ENCODE peak calls at places on chromosomes 5 and 9, in ten cellular contexts. One of them, this sample, is unnamed. For H3K27me3, the result is how much of the 10 kb centered on the place peaks cover.

GRCh38 chr5:137340899-137341298 is 158.2 kb downstream of the SPOCK1 start:
- DNase-seq in fibroblast of lung: no peak
- DNase-seq in HCT116: no peak
- DNase-seq in lower lobe of right lung: no peak
- DNase-seq in endothelial cell of umbilical vein: no peak
- DNase-seq in iPS DF 6.9: no peak
- DNase-seq in Peyer's patch: no peak
- DNase-seq in lung: no peak
- DNase-seq in hepatocyte: no peak
- DNase-seq in SJCRH30: no peak
- DNase-seq in this sample: no peak

GRCh38 chr9:33924978-33925797 is 108.2 kb downstream of the UBE2R2 start:
- DNase-seq in fibroblast of lung: peak
- DNase-seq in HCT116: peak
- DNase-seq in lower lobe of right lung: no peak
- DNase-seq in endothelial cell of umbilical vein: peak
- DNase-seq in iPS DF 6.9: peak
- DNase-seq in Peyer's patch: no peak
- DNase-seq in lung: no peak
- DNase-seq in hepatocyte: peak
- DNase-seq in SJCRH30: peak
- DNase-seq in this sample: no peak

GRCh38 chr5:174572591-174572990 is 151.8 kb upstream of the MSX2 start:
- DNase-seq in fibroblast of lung: peak
- DNase-seq in HCT116: no peak
- DNase-seq in lower lobe of right lung: no peak
- DNase-seq in endothelial cell of umbilical vein: no peak
- DNase-seq in iPS DF 6.9: no peak
- DNase-seq in Peyer's patch: no peak
- DNase-seq in lung: no peak
- DNase-seq in hepatocyte: no peak
- DNase-seq in SJCRH30: no peak
- DNase-seq in this sample: no peak

GRCh38 chr9:19154135-19154612 is 26.9 kb upstream of the PLIN2 start:
- DNase-seq in fibroblast of lung: peak
- DNase-seq in HCT116: no peak
- DNase-seq in lower lobe of right lung: no peak
- DNase-seq in endothelial cell of umbilical vein: no peak
- DNase-seq in iPS DF 6.9: no peak
- DNase-seq in Peyer's patch: peak
- DNase-seq in lung: peak
- DNase-seq in hepatocyte: peak
- DNase-seq in SJCRH30: no peak
- DNase-seq in this sample: no peak

GRCh38 chr9:84667571-84668203 is 1.8 kb upstream of the NTRK2 start:
- DNase-seq in fibroblast of lung: peak
- DNase-seq in HCT116: no peak
- DNase-seq in lower lobe of right lung: no peak
- DNase-seq in endothelial cell of umbilical vein: peak
- DNase-seq in iPS DF 6.9: no peak
- DNase-seq in Peyer's patch: no peak
- DNase-seq in lung: no peak
- DNase-seq in hepatocyte: peak
- DNase-seq in SJCRH30: no peak
- DNase-seq in this sample: no peak

GRCh38 chr9:121322037-121322736 is 47.9 kb downstream of the STOM start:
- DNase-seq in fibroblast of lung: peak
- DNase-seq in HCT116: peak
- DNase-seq in lower lobe of right lung: no peak
- DNase-seq in endothelial cell of umbilical vein: peak
- DNase-seq in iPS DF 6.9: no peak
- DNase-seq in Peyer's patch: no peak
- DNase-seq in lung: no peak
- DNase-seq in hepatocyte: peak
- DNase-seq in SJCRH30: peak
- DNase-seq in this sample: peak

GRCh38 chr5:39270172-39270848 is 50.9 kb upstream of the FYB1 start:
- DNase-seq in fibroblast of lung: no peak
- DNase-seq in HCT116: no peak
- DNase-seq in lower lobe of right lung: no peak
- DNase-seq in endothelial cell of umbilical vein: no peak
- DNase-seq in iPS DF 6.9: no peak
- DNase-seq in Peyer's patch: no peak
- DNase-seq in lung: no peak
- DNase-seq in hepatocyte: no peak
- DNase-seq in SJCRH30: no peak
- DNase-seq in this sample: no peak

GRCh38 chr9:85258823-85259370 is 482.9 kb downstream of the AGTPBP1 start:
- DNase-seq in fibroblast of lung: peak
- DNase-seq in HCT116: peak
- DNase-seq in lower lobe of right lung: no peak
- DNase-seq in endothelial cell of umbilical vein: peak
- DNase-seq in iPS DF 6.9: peak
- DNase-seq in Peyer's patch: peak
- DNase-seq in lung: no peak
- DNase-seq in hepatocyte: peak
- DNase-seq in SJCRH30: peak
- DNase-seq in this sample: peak

GRCh38 chr9:133502112-133502511 is 22.6 kb downstream of the MYMK start:
- DNase-seq in fibroblast of lung: no peak
- DNase-seq in HCT116: no peak
- DNase-seq in lower lobe of right lung: no peak
- DNase-seq in endothelial cell of umbilical vein: no peak
- DNase-seq in iPS DF 6.9: no peak
- DNase-seq in Peyer's patch: no peak
- DNase-seq in lung: no peak
- DNase-seq in hepatocyte: no peak
- DNase-seq in SJCRH30: no peak
- DNase-seq in this sample: no peak

GRCh38 chr9:96447406-96447805 is 2.6 kb upstream of the HABP4 start:
- DNase-seq in fibroblast of lung: no peak
- DNase-seq in HCT116: no peak
- DNase-seq in lower lobe of right lung: no peak
- DNase-seq in endothelial cell of umbilical vein: no peak
- DNase-seq in iPS DF 6.9: no peak
- DNase-seq in Peyer's patch: no peak
- DNase-seq in lung: no peak
- DNase-seq in hepatocyte: no peak
- DNase-seq in SJCRH30: no peak
- DNase-seq in this sample: no peak

GRCh38 chr9:99748690-99749089 is 73.0 kb upstream of the NR4A3 start:
- DNase-seq in fibroblast of lung: no peak
- DNase-seq in HCT116: no peak
- DNase-seq in lower lobe of right lung: no peak
- DNase-seq in endothelial cell of umbilical vein: no peak
- DNase-seq in iPS DF 6.9: no peak
- DNase-seq in Peyer's patch: no peak
- DNase-seq in lung: no peak
- DNase-seq in hepatocyte: no peak
- DNase-seq in SJCRH30: no peak
- DNase-seq in this sample: no peak

GRCh38 chr9:132169672-132170392 is 8.0 kb downstream of the NTNG2 start:
- DNase-seq in fibroblast of lung: peak
- DNase-seq in HCT116: peak
- DNase-seq in lower lobe of right lung: peak
- DNase-seq in endothelial cell of umbilical vein: peak
- DNase-seq in iPS DF 6.9: no peak
- DNase-seq in Peyer's patch: peak
- DNase-seq in lung: peak
- DNase-seq in hepatocyte: peak
- DNase-seq in SJCRH30: peak
- DNase-seq in this sample: no peak

GRCh38 chr5:56350595-56351170 is 117.6 kb upstream of the ANKRD55 start:
- DNase-seq in fibroblast of lung: peak
- DNase-seq in HCT116: peak
- DNase-seq in lower lobe of right lung: peak
- DNase-seq in endothelial cell of umbilical vein: peak
- DNase-seq in iPS DF 6.9: no peak
- DNase-seq in Peyer's patch: peak
- DNase-seq in lung: peak
- DNase-seq in hepatocyte: peak
- DNase-seq in SJCRH30: peak
- DNase-seq in this sample: peak

GRCh38 chr9:70044450-70045307 is 1.0 kb downstream of the MAMDC2 start:
- DNase-seq in fibroblast of lung: peak
- DNase-seq in HCT116: no peak
- DNase-seq in lower lobe of right lung: no peak
- DNase-seq in endothelial cell of umbilical vein: peak
- DNase-seq in iPS DF 6.9: no peak
- DNase-seq in Peyer's patch: no peak
- DNase-seq in lung: no peak
- DNase-seq in hepatocyte: peak
- DNase-seq in SJCRH30: peak
- DNase-seq in this sample: no peak

GRCh38 chr5:73901455-73901854 is 275.5 kb downstream of the ARHGEF28 start:
- DNase-seq in fibroblast of lung: no peak
- DNase-seq in HCT116: no peak
- DNase-seq in lower lobe of right lung: no peak
- DNase-seq in endothelial cell of umbilical vein: no peak
- DNase-seq in iPS DF 6.9: no peak
- DNase-seq in Peyer's patch: no peak
- DNase-seq in lung: no peak
- DNase-seq in hepatocyte: no peak
- DNase-seq in SJCRH30: peak
- DNase-seq in this sample: no peak

GRCh38 chr5:172399826-172400225 is 54.5 kb downstream of the SH3PXD2B start:
- DNase-seq in fibroblast of lung: no peak
- DNase-seq in HCT116: no peak
- DNase-seq in lower lobe of right lung: no peak
- DNase-seq in endothelial cell of umbilical vein: no peak
- DNase-seq in iPS DF 6.9: no peak
- DNase-seq in Peyer's patch: no peak
- DNase-seq in lung: no peak
- DNase-seq in hepatocyte: no peak
- DNase-seq in SJCRH30: peak
- DNase-seq in this sample: no peak

GRCh38 chr5:114308017-114308416 is 53.9 kb upstream of the KCNN2 start:
- DNase-seq in fibroblast of lung: no peak
- DNase-seq in HCT116: no peak
- DNase-seq in lower lobe of right lung: no peak
- DNase-seq in endothelial cell of umbilical vein: no peak
- DNase-seq in iPS DF 6.9: no peak
- DNase-seq in Peyer's patch: no peak
- DNase-seq in lung: no peak
- DNase-seq in hepatocyte: no peak
- DNase-seq in SJCRH30: no peak
- DNase-seq in this sample: no peak

GRCh38 chr9:73133921-73134407 is 17.7 kb upstream of the ANXA1 start:
- DNase-seq in fibroblast of lung: no peak
- DNase-seq in HCT116: no peak
- DNase-seq in lower lobe of right lung: no peak
- DNase-seq in endothelial cell of umbilical vein: no peak
- DNase-seq in iPS DF 6.9: no peak
- DNase-seq in Peyer's patch: peak
- DNase-seq in lung: no peak
- DNase-seq in hepatocyte: peak
- DNase-seq in SJCRH30: no peak
- DNase-seq in this sample: no peak

GRCh38 chr9:129183495-129184308 is 5.6 kb upstream of the IER5L start:
- DNase-seq in fibroblast of lung: no peak
- DNase-seq in HCT116: no peak
- DNase-seq in lower lobe of right lung: no peak
- DNase-seq in endothelial cell of umbilical vein: no peak
- DNase-seq in iPS DF 6.9: no peak
- DNase-seq in Peyer's patch: peak
- DNase-seq in lung: no peak
- DNase-seq in hepatocyte: peak
- DNase-seq in SJCRH30: peak
- DNase-seq in this sample: no peak
- H3K27me3 ChIP-seq in fibroblast of lung: under half
- H3K27me3 ChIP-seq in HCT116: under half
- H3K27me3 ChIP-seq in lower lobe of right lung: under half
- H3K27me3 ChIP-seq in endothelial cell of umbilical vein: under half
- H3K27me3 ChIP-seq in iPS DF 6.9: under half
- H3K27me3 ChIP-seq in Peyer's patch: under half
- H3K27me3 ChIP-seq in lung: under half
- H3K27me3 ChIP-seq in hepatocyte: under half
- H3K27me3 ChIP-seq in SJCRH30: under half
- H3K27me3 ChIP-seq in this sample: under half

GRCh38 chr5:35687961-35688360 is 70.3 kb downstream of the SPEF2 start:
- DNase-seq in fibroblast of lung: no peak
- DNase-seq in HCT116: no peak
- DNase-seq in lower lobe of right lung: no peak
- DNase-seq in endothelial cell of umbilical vein: no peak
- DNase-seq in iPS DF 6.9: no peak
- DNase-seq in Peyer's patch: no peak
- DNase-seq in lung: no peak
- DNase-seq in hepatocyte: no peak
- DNase-seq in SJCRH30: no peak
- DNase-seq in this sample: no peak
- H3K27me3 ChIP-seq in fibroblast of lung: under half
- H3K27me3 ChIP-seq in HCT116: under half
- H3K27me3 ChIP-seq in lower lobe of right lung: under half
- H3K27me3 ChIP-seq in endothelial cell of umbilical vein: under half
- H3K27me3 ChIP-seq in iPS DF 6.9: under half
- H3K27me3 ChIP-seq in Peyer's patch: under half
- H3K27me3 ChIP-seq in lung: under half
- H3K27me3 ChIP-seq in hepatocyte: under half
- H3K27me3 ChIP-seq in SJCRH30: under half
- H3K27me3 ChIP-seq in this sample: under half

DNA sequence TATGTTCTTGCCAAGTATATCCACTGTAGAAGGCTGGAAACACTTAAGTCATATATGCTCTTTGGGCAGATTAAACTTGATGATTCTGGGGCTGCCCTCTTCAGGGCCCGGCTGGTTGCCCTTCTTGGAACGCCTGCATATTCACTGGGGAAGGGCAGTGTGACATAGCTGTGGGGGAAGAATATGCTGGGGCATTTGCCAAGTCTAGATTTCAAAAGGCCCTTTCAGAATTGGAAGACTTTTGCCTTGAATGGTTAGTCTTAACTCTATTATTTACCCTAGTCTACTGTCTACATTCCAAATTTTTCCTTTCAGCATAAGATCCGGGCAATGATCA is 161.2 kb upstream of the PITX1 start:
- DNase-seq in fibroblast of lung: peak
- DNase-seq in HCT116: no peak
- DNase-seq in lower lobe of right lung: no peak
- DNase-seq in endothelial cell of umbilical vein: no peak
- DNase-seq in iPS DF 6.9: no peak
- DNase-seq in Peyer's patch: no peak
- DNase-seq in lung: no peak
- DNase-seq in hepatocyte: no peak
- DNase-seq in SJCRH30: no peak
- DNase-seq in this sample: no peak
- H3K27me3 ChIP-seq in fibroblast of lung: under half
- H3K27me3 ChIP-seq in HCT116: under half
- H3K27me3 ChIP-seq in lower lobe of right lung: under half
- H3K27me3 ChIP-seq in endothelial cell of umbilical vein: under half
- H3K27me3 ChIP-seq in iPS DF 6.9: under half
- H3K27me3 ChIP-seq in Peyer's patch: under half
- H3K27me3 ChIP-seq in lung: under half
- H3K27me3 ChIP-seq in hepatocyte: under half
- H3K27me3 ChIP-seq in SJCRH30: under half
- H3K27me3 ChIP-seq in this sample: under half

GRCh38 chr5:191036-191948 is at the start of gene LRRC14B:
- DNase-seq in fibroblast of lung: no peak
- DNase-seq in HCT116: no peak
- DNase-seq in lower lobe of right lung: peak
- DNase-seq in endothelial cell of umbilical vein: no peak
- DNase-seq in iPS DF 6.9: no peak
- DNase-seq in Peyer's patch: peak
- DNase-seq in lung: no peak
- DNase-seq in hepatocyte: no peak
- DNase-seq in SJCRH30: peak
- DNase-seq in this sample: no peak
- H3K27me3 ChIP-seq in fibroblast of lung: under half
- H3K27me3 ChIP-seq in HCT116: under half
- H3K27me3 ChIP-seq in lower lobe of right lung: under half
- H3K27me3 ChIP-seq in endothelial cell of umbilical vein: under half
- H3K27me3 ChIP-seq in iPS DF 6.9: under half
- H3K27me3 ChIP-seq in Peyer's patch: under half
- H3K27me3 ChIP-seq in lung: under half
- H3K27me3 ChIP-seq in hepatocyte: under half
- H3K27me3 ChIP-seq in SJCRH30: under half
- H3K27me3 ChIP-seq in this sample: under half